ENCODE peak calls at places on chromosomes 13 and 19, in four cellular contexts. N is A673, O is foreskin keratinocyte, A is NCI-H1105 treated with DMSO at 0.1 percent for 48 hours. I is an unnamed sample.

GRCh38 chr13:34155931-34156607 is 338.1 kb downstream of the RFC3 start:
- DNase-seq in A (no peak), O (peak), N (peak), I (peak)

GRCh38 chr13:109769275-109769674 is 17.1 kb downstream of the IRS2 start:
- DNase-seq in A (no peak), O (no peak), N (no peak), I (no peak)

GRCh38 chr13:53408847-53409568 is 380.4 kb downstream of the OLFM4 start:
- DNase-seq in A (no peak), N (no peak), O (no peak), I (no peak)

GRCh38 chr19:29535432-29535831 is 9.6 kb downstream of the VSTM2B start:
- DNase-seq in N (no peak), O (no peak), A (no peak), I (no peak)

GRCh38 chr13:96822900-96823299 is 171.4 kb downstream of the OXGR1 start:
- DNase-seq in O (no peak), A (peak), N (peak), I (peak)

GRCh38 chr13:44648392-44649117 is 72.4 kb upstream of the TSC22D1 start:
- DNase-seq in A (no peak), N (peak), O (no peak), I (peak)

GRCh38 chr13:110398564-110399507 is 91.8 kb downstream of the COL4A2 start:
- DNase-seq in N (no peak), O (no peak), A (no peak), I (no peak)

GRCh38 chr13:72565893-72566292 is 161.5 kb downstream of the MZT1 start:
- DNase-seq in N (peak), A (peak), O (no peak), I (peak)

GRCh38 chr19:40542197-40542859 is 34.3 kb upstream of the SHKBP1 start:
- DNase-seq in A (peak), O (no peak), N (peak), I (peak)

GRCh38 chr19:47609885-47610545 is 1.1 kb downstream of the BICRA start:
- DNase-seq in O (no peak), A (peak), N (peak), I (peak)

GRCh38 chr13:92197669-92198068 is 799.2 kb downstream of the GPC5 start:
- DNase-seq in A (no peak), O (no peak), N (no peak), I (peak)

GRCh38 chr19:16702123-16702522 is 17.5 kb upstream of the NWD1 start:
- DNase-seq in N (peak), A (no peak), O (peak), I (no peak)

GRCh38 chr19:35031072-35031881 is 1.0 kb downstream of the SCN1B start:
- DNase-seq in O (no peak), A (peak), N (peak), I (peak)

GRCh38 chr19:52527954-52528326 is 472 bp downstream of the ZNF808 start:
- DNase-seq in A (no peak), O (no peak), N (peak), I (peak)

GRCh38 chr13:29920018-29920643 is 69.7 kb upstream of the UBL3 start:
- DNase-seq in A (no peak), N (no peak), O (no peak), I (no peak)

GRCh38 chr19:6241680-6242079 is 38.1 kb downstream of the MLLT1 start:
- DNase-seq in A (no peak), O (no peak), N (no peak), I (no peak)

GRCh38 chr19:43560687-43561086 is 14.6 kb downstream of the XRCC1 start:
- DNase-seq in A (no peak), O (no peak), N (no peak), I (no peak)

GRCh38 chr13:79128158-79128557 is 277.9 kb downstream of the RBM26 start:
- DNase-seq in O (peak), A (no peak), N (no peak), I (no peak)

GRCh38 chr19:940591-941291 is 14.9 kb downstream of the ARID3A start:
- DNase-seq in O (no peak), A (peak), N (peak), I (no peak)

GRCh38 chr13:36026556-36026955 is 104.6 kb downstream of the DCLK1 start:
- DNase-seq in N (no peak), O (no peak), A (peak), I (no peak)

GRCh38 chr13:45297456-45298205 is 43.4 kb downstream of the TPT1 start:
- DNase-seq in O (no peak), A (no peak), N (no peak), I (no peak)

GRCh38 chr13:112718318-112718717 is 28.5 kb downstream of the ATP11A start:
- DNase-seq in O (no peak), N (no peak), A (no peak), I (no peak)

GRCh38 chr13:27308941-27309340 is 38.3 kb downstream of the RASL11A start:
- DNase-seq in N (no peak), O (no peak), A (no peak), I (no peak)

GRCh38 chr13:49304356-49304755 is 56.6 kb downstream of the CDADC1 start:
- DNase-seq in N (no peak), A (no peak), O (no peak), I (no peak)

GRCh38 chr19:18008814-18009213 is 844 bp downstream of the ARRDC2 start:
- DNase-seq in N (no peak), O (no peak), A (no peak), I (no peak)

GRCh38 chr19:33443638-33444195 is 70.2 kb downstream of the CEBPG start:
- DNase-seq in N (no peak), A (no peak), O (no peak), I (no peak)

GRCh38 chr13:50410921-50411712 is 395.9 kb downstream of the KCNRG start:
- DNase-seq in A (no peak), N (peak), O (peak), I (no peak)

GRCh38 chr13:77001963-77002587 is 10.2 kb downstream of the CLN5 start:
- DNase-seq in N (no peak), O (no peak), A (peak), I (no peak)

GRCh38 chr13:113405481-113406300 is 41.8 kb upstream of the GRTP1 start:
- DNase-seq in O (no peak), N (no peak), A (peak), I (peak)

GRCh38 chr19:51971624-51972023 is 15.0 kb downstream of the ZNF350 start:
- DNase-seq in A (no peak), O (peak), N (no peak), I (peak)

GRCh38 chr13:94088742-94089141 is 390.7 kb downstream of the DCT start:
- DNase-seq in N (no peak), A (no peak), O (no peak), I (no peak)

GRCh38 chr13:57865600-57866294 is 234.2 kb downstream of the PCDH17 start:
- DNase-seq in O (no peak), N (no peak), A (no peak), I (no peak)

GRCh38 chr19:43574424-43575155 is 737 bp downstream of the XRCC1 start:
- DNase-seq in O (no peak), A (peak), N (peak), I (peak)

GRCh38 chr13:98143157-98143553 is 261 bp downstream of the FARP1 start:
- DNase-seq in O (no peak), A (no peak), N (peak), I (peak)

GRCh38 chr19:48333467-48334384 is 8.4 kb downstream of the EMP3 start:
- DNase-seq in O (peak), N (peak), A (peak), I (peak)